ENCODE peak calls at places on chromosome 12, in seven cellular contexts. P, L, R, S, I, U and Y are unnamed samples.

GRCh38 chr12:112196476-112196875 is 71.1 kb downstream of the TRAFD1 start:
- DNase-seq in P (no peak), L (no peak), R (no peak), S (no peak), I (no peak), U (no peak), Y (no peak)

GRCh38 chr12:50415899-50416479 is 15.3 kb downstream of the LARP4 start:
- DNase-seq in P (no peak), L (no peak), R (no peak), S (no peak), I (no peak), U (no peak), Y (no peak)

GRCh38 chr12:39958377-39958776 is 147.5 kb downstream of the SLC2A13 start:
- DNase-seq in P (no peak), L (no peak), R (no peak), S (no peak), I (no peak), U (no peak), Y (no peak)

GRCh38 chr12:94615284-94616216 is 34.8 kb downstream of the TMCC3 start:
- DNase-seq in P (no peak), L (peak; percentile 67), R (no peak), S (no peak), I (no peak), U (peak; percentile 58), Y (peak; percentile 20)

GRCh38 chr12:77007476-77007875 is 57.9 kb downstream of the E2F7 start:
- DNase-seq in P (no peak), L (no peak), R (no peak), S (no peak), I (no peak), U (no peak), Y (no peak)

GRCh38 chr12:175250-175649 is 38.7 kb downstream of the SLC6A12 start:
- DNase-seq in P (no peak), L (no peak), R (no peak), S (no peak), I (no peak), U (no peak), Y (peak; percentile 76)

GRCh38 chr12:94545937-94546771 is 86.5 kb upstream of the CEP83 start:
- DNase-seq in P (no peak), L (peak; percentile 56), R (peak; percentile 54), S (no peak), I (no peak), U (peak; percentile 48), Y (peak; percentile 53)

GRCh38 chr12:64039285-64039871 is 182.7 kb downstream of the KICS2 start:
- DNase-seq in P (peak; percentile 30), L (no peak), R (no peak), S (no peak), I (no peak), U (no peak), Y (no peak)

GRCh38 chr12:7907009-7907408 is 29.0 kb downstream of the SLC2A3 start:
- DNase-seq in P (no peak), L (peak; percentile 95), R (peak; percentile 40), S (no peak), I (no peak), U (peak; percentile 67), Y (peak; percentile 50)

GRCh38 chr12:92561543-92561899 is 141.3 kb upstream of the PLEKHG7 start:
- DNase-seq in P (no peak), L (no peak), R (no peak), S (no peak), I (no peak), U (peak; percentile 84), Y (peak; percentile 34)

GRCh38 chr12:124469193-124469888 is 98.1 kb downstream of the NCOR2 start:
- DNase-seq in P (no peak), L (no peak), R (peak; percentile 62), S (no peak), I (no peak), U (no peak), Y (no peak)

GRCh38 chr12:93657076-93657475 is 20.1 kb upstream of the CRADD start:
- DNase-seq in P (no peak), L (no peak), R (no peak), S (no peak), I (no peak), U (no peak), Y (no peak)

GRCh38 chr12:101749657-101750056 is 10.4 kb upstream of the SYCP3 start:
- DNase-seq in P (no peak), L (no peak), R (no peak), S (no peak), I (no peak), U (no peak), Y (no peak)

GRCh38 chr12:90366286-90366685 is 588.7 kb downstream of the CCER1 start:
- DNase-seq in P (no peak), L (no peak), R (no peak), S (no peak), I (no peak), U (no peak), Y (no peak)

GRCh38 chr12:46153267-46153872 is 115.5 kb downstream of the SLC38A1 start:
- DNase-seq in P (no peak), L (no peak), R (no peak), S (no peak), I (no peak), U (no peak), Y (no peak)

GRCh38 chr12:111469406-111469805 is 63.7 kb downstream of the SH2B3 start:
- DNase-seq in P (no peak), L (no peak), R (no peak), S (no peak), I (no peak), U (no peak), Y (no peak)

GRCh38 chr12:69511870-69512269 is 41.7 kb downstream of the FRS2 start:
- DNase-seq in P (no peak), L (no peak), R (no peak), S (no peak), I (no peak), U (no peak), Y (no peak)

GRCh38 chr12:45944771-45945170 is 45.6 kb downstream of the SCAF11 start:
- DNase-seq in P (no peak), L (no peak), R (no peak), S (no peak), I (no peak), U (no peak), Y (no peak)

GRCh38 chr12:131919051-131919347 is 10.1 kb upstream of the PUS1 start:
- DNase-seq in P (no peak), L (no peak), R (no peak), S (no peak), I (no peak), U (no peak), Y (no peak)

GRCh38 chr12:46811185-46811584 is 14.6 kb downstream of the SLC38A4 start:
- DNase-seq in P (no peak), L (no peak), R (peak; percentile 50), S (no peak), I (no peak), U (no peak), Y (no peak)

GRCh38 chr12:93722757-93723567 is 45.8 kb downstream of the CRADD start:
- DNase-seq in P (no peak), L (no peak), R (no peak), S (no peak), I (no peak), U (no peak), Y (no peak)

GRCh38 chr12:52740591-52740990 is 36.6 kb downstream of the KRT76 start:
- DNase-seq in P (no peak), L (no peak), R (no peak), S (no peak), I (no peak), U (no peak), Y (no peak)

GRCh38 chr12:57777367-57777766 is 5.0 kb downstream of the EEF1AKMT3 start:
- DNase-seq in P (no peak), L (no peak), R (no peak), S (no peak), I (no peak), U (no peak), Y (no peak)

GRCh38 chr12:5904441-5904840 is 40.6 kb downstream of the ANO2 start:
- DNase-seq in P (no peak), L (no peak), R (no peak), S (no peak), I (no peak), U (no peak), Y (no peak)

GRCh38 chr12:42213023-42213422 is 25.0 kb downstream of the YAF2 start:
- DNase-seq in P (no peak), L (peak; percentile 42), R (no peak), S (no peak), I (no peak), U (no peak), Y (peak; percentile 86)

GRCh38 chr12:100767371-100767770 is 27.2 kb upstream of the ANO4 start:
- DNase-seq in P (no peak), L (no peak), R (no peak), S (no peak), I (no peak), U (no peak), Y (no peak)

GRCh38 chr12:40058721-40059190 is 47.1 kb downstream of the SLC2A13 start:
- DNase-seq in P (no peak), L (no peak), R (no peak), S (no peak), I (no peak), U (no peak), Y (no peak)